ENCODE peak calls at places on chromosomes 6 and 20, in four cellular contexts. B is AG04450, Z is neural progenitor cell, P is tibial artery. M is an unnamed sample.

GRCh38 chr6:92559611-92560010 is 859.7 kb downstream of the EPHA7 start:
- DNase-seq in Z (no peak), B (no peak), P (no peak), M (no peak)

GRCh38 chr6:138386897-138387296 is 9.2 kb downstream of the SMIM28 start:
- DNase-seq in P (no peak), Z (no peak), B (no peak), M (no peak)

GRCh38 chr6:139030211-139030530 is 1.6 kb downstream of the ABRACL start:
- DNase-seq in Z (peak; percentile 41), P (no peak), B (no peak), M (no peak)

GRCh38 chr6:150894935-150895686 is 29.6 kb downstream of the MTHFD1L start:
- DNase-seq in B (no peak), P (no peak), Z (peak; percentile 13), M (peak; percentile 29)

GRCh38 chr6:111921108-111921507 is 47.9 kb upstream of the FYN start:
- DNase-seq in P (no peak), B (no peak), Z (peak; percentile 49), M (no peak)

GRCh38 chr6:31585531-31585930 is 546 bp upstream of the LST1 start:
- DNase-seq in Z (peak; percentile 53), B (no peak), P (no peak), M (no peak)

GRCh38 chr6:147525519-147526209 is 17.2 kb downstream of the SAMD5 start:
- DNase-seq in P (no peak), B (no peak), Z (no peak), M (no peak)

GRCh38 chr20:4532772-4533171 is 188.9 kb upstream of the PRND start:
- DNase-seq in P (no peak), Z (no peak), B (no peak), M (no peak)

GRCh38 chr6:158230967-158231550 is 62.9 kb downstream of the GTF2H5 start:
- DNase-seq in P (no peak), Z (no peak), B (no peak), M (no peak)

GRCh38 chr6:166952567-166953464 is 3.5 kb downstream of the RNASET2 start:
- DNase-seq in P (no peak), Z (no peak), B (no peak), M (no peak)

GRCh38 chr20:49385471-49385870 is 97.0 kb downstream of the KCNB1 start:
- DNase-seq in P (no peak), B (no peak), Z (peak; percentile 71), M (no peak)

GRCh38 chr6:53567701-53568100 is 22.8 kb upstream of the GCLC start:
- DNase-seq in Z (no peak), P (no peak), B (no peak), M (no peak)

GRCh38 chr6:136016228-136017225 is 165.0 kb downstream of the PDE7B start:
- DNase-seq in B (no peak), P (no peak), Z (no peak), M (no peak)

GRCh38 chr6:105568751-105569150 is 165.9 kb upstream of the PREP start:
- DNase-seq in Z (no peak), P (no peak), B (no peak), M (no peak)

GRCh38 chr6:134534708-134535149 is 216.8 kb upstream of the SGK1 start:
- DNase-seq in Z (no peak), B (no peak), P (no peak), M (no peak)

GRCh38 chr6:13729891-13730290 is 18.3 kb upstream of the RANBP9 start:
- DNase-seq in B (peak; percentile 20), Z (no peak), P (no peak), M (no peak)

GRCh38 chr6:110625883-110626282 is 149.5 kb upstream of the SLC22A16 start:
- DNase-seq in P (no peak), Z (no peak), B (no peak), M (no peak)

GRCh38 chr20:47949230-47949629 is 163.9 kb upstream of the SULF2 start:
- DNase-seq in P (no peak), B (no peak), Z (no peak), M (no peak)

GRCh38 chr6:38604700-38605099 is 35.0 kb downstream of the BTBD9 start:
- DNase-seq in P (no peak), B (no peak), Z (no peak), M (no peak)

GRCh38 chr6:4638641-4639040 is 137.6 kb upstream of the CDYL start:
- DNase-seq in Z (no peak), B (no peak), P (no peak), M (no peak)

GRCh38 chr6:24323632-24324337 is 34.1 kb downstream of the DCDC2 start:
- DNase-seq in P (no peak), B (no peak), Z (peak; percentile 60), M (no peak)

GRCh38 chr6:3455121-3455489 is 1.7 kb downstream of the SLC22A23 start:
- DNase-seq in P (no peak), B (no peak), Z (no peak), M (no peak)

GRCh38 chr6:167795874-167796667 is 30.6 kb upstream of the AFDN start:
- DNase-seq in B (no peak), Z (no peak), P (no peak), M (peak; percentile 77)

GRCh38 chr20:10636326-10636818 is 37.4 kb downstream of the JAG1 start:
- DNase-seq in P (no peak), B (peak; percentile 44), Z (no peak), M (no peak)

GRCh38 chr6:90107721-90108364 is 188.8 kb downstream of the BACH2 start:
- DNase-seq in B (no peak), Z (peak; percentile 25), P (no peak), M (no peak)

GRCh38 chr6:166955121-166955864 is 1.1 kb downstream of the RNASET2 start:
- DNase-seq in P (no peak), B (no peak), Z (peak; percentile 36), M (peak; percentile 68)

GRCh38 chr20:4811661-4812181 is 90.0 kb downstream of the PRND start:
- DNase-seq in B (no peak), Z (no peak), P (peak; percentile 84), M (peak; percentile 81)

GRCh38 chr6:137911675-137912158 is 44.7 kb downstream of the TNFAIP3 start:
- DNase-seq in B (no peak), Z (peak; percentile 11), P (no peak), M (no peak)

GRCh38 chr20:25532015-25532751 is 53.1 kb downstream of the NINL start:
- DNase-seq in P (no peak), B (no peak), Z (peak; percentile 82), M (no peak)

GRCh38 chr20:64107736-64108457 is 532 bp upstream of the NPBWR2 start:
- DNase-seq in B (no peak), Z (no peak), P (peak; percentile 51), M (peak; percentile 7)

GRCh38 chr20:21265457-21266190 is 37.5 kb upstream of the XRN2 start:
- DNase-seq in P (no peak), Z (no peak), B (no peak), M (no peak)

GRCh38 chr6:35024601-35025054 is 116.5 kb downstream of the TCP11 start:
- DNase-seq in B (no peak), Z (peak; percentile 75), P (no peak), M (peak; percentile 66)

GRCh38 chr6:127980996-127981395 is 80.1 kb upstream of the THEMIS start:
- DNase-seq in Z (no peak), B (no peak), P (no peak), M (no peak)

GRCh38 chr6:43749461-43749860 is 20.6 kb upstream of the VEGFA start:
- DNase-seq in B (no peak), P (no peak), Z (no peak), M (no peak)

GRCh38 chr6:158237656-158238055 is 69.5 kb downstream of the GTF2H5 start:
- DNase-seq in Z (no peak), B (no peak), P (no peak), M (no peak)

GRCh38 chr6:155782739-155783459 is 327.3 kb upstream of the NOX3 start:
- DNase-seq in P (no peak), B (peak; percentile 65), Z (no peak), M (no peak)

GRCh38 chr6:166005401-166005845 is 162.2 kb downstream of the TBXT start:
- DNase-seq in Z (peak; percentile 55), B (no peak), P (peak; percentile 88), M (peak; percentile 74)

GRCh38 chr20:57813870-57814269 is 104.1 kb upstream of the PMEPA1 start:
- DNase-seq in Z (no peak), B (no peak), P (no peak), M (no peak)
- H3K27me3 ChIP-seq in Z (no peaks in the 10 kb centered on the region), B (peaks cover 18% of the 10 kb centered on the region), P (no peaks in the 10 kb centered on the region), M (no peaks in the 10 kb centered on the region)

GRCh38 chr6:157066781-157067491 is 256.4 kb downstream of the TMEM242 start:
- DNase-seq in Z (no peak), P (no peak), B (no peak), M (no peak)

GRCh38 chr6:157068691-157069228 is 254.6 kb downstream of the TMEM242 start:
- DNase-seq in Z (no peak), P (no peak), B (no peak), M (no peak)

GRCh38 chr6:157070403-157071107 is 252.8 kb downstream of the TMEM242 start:
- DNase-seq in Z (peak; percentile 19), B (no peak), P (no peak), M (no peak)

GRCh38 chr6:157072128-157072527 is 251.2 kb downstream of the TMEM242 start:
- DNase-seq in B (no peak), Z (no peak), P (no peak), M (no peak)

DNA sequence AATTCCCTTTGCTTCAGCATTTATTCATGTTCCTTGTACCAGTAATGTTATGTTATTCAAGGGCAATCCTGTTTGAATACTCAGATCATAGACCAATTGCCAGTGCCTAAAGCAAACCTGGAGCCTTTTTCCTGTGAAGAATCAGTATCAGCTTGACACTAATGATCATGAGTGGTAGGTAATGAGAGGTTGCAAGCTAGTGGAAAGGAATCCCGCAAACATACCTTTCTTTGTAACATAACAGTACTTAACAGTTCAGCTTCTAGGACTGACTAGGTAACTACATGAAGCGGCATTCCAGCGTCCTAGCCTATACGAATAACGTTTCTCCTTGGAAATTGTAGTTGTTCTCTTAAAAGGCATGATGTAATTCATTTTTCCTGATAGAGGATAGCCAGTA is 253.7 kb downstream of the TMEM242 start:
- DNase-seq in Z (peak; percentile 59), B (no peak), P (no peak), M (no peak)
- H3K27me3 ChIP-seq in Z (no peaks in the 10 kb centered on the region), B (no peaks in the 10 kb centered on the region), P (no peaks in the 10 kb centered on the region), M (no peaks in the 10 kb centered on the region)

GRCh38 chr20:51309128-51309527 is 233.4 kb downstream of the NFATC2 start:
- DNase-seq in Z (no peak), P (no peak), B (no peak), M (no peak)
- H3K27me3 ChIP-seq in Z (no peaks in the 10 kb centered on the region), P (peaks cover 8% of the 10 kb centered on the region), B (no peaks in the 10 kb centered on the region), M (peaks cover 2% of the 10 kb centered on the region)

DNA sequence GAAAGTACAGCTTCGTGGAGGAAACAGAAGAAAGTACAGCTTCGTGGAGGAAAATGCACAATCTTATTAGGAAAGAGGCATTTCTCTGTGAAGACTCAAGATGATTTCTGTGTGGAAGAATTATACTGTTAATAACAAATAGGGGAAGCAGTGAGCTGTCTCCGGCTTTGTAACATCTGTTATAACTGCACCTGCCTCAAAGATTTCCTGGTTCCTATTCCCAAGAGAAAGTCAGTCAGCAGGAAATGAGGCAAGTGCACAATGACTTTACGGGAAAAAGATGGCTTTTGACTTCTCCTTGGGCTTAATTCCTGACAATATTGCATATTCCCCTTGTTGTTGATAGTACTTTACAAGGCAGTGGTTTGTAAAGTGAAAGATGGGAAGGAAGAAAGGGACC is 538.5 kb downstream of the BMP2 start:
- DNase-seq in Z (no peak), B (no peak), P (no peak), M (no peak)
- H3K27me3 ChIP-seq in Z (no peaks in the 10 kb centered on the region), B (no peaks in the 10 kb centered on the region), P (no peaks in the 10 kb centered on the region), M (no peaks in the 10 kb centered on the region)

M was measured in heart left ventricle.